ENCODE peak calls at places on chromosomes 6 and 20, in nine cellular contexts. A is heart left ventricle, X is uterus, B is adipocyte, Q is pancreas, H is foreskin fibroblast, Z is astrocyte of the cerebellum, M is esophagus muscularis mucosa, W is retinal pigment epithelial cell. P is an unnamed sample.

GRCh38 chr6:98526465-98526864 is 307.9 kb upstream of the POU3F2 start:
- DNase-seq in A (no peak), X (no peak), B (no peak), Q (no peak), H (no peak), Z (no peak), M (no peak), W (no peak), P (no peak)

GRCh38 chr20:1185316-1185741 is 548 bp upstream of the TMEM74B start:
- DNase-seq in A (no peak), X (no peak), B (peak; percentile 14), Q (no peak), H (peak; percentile 13), Z (no peak), M (no peak), W (no peak), P (no peak)

GRCh38 chr6:32462609-32463008 is 22.9 kb downstream of the HLA-DRA start:
- DNase-seq in A (no peak), X (no peak), B (peak; percentile 5), Q (no peak), H (peak; percentile 6), Z (no peak), M (no peak), W (no peak), P (no peak)

GRCh38 chr6:169252805-169253189 is 849 bp downstream of the THBS2 start:
- DNase-seq in A (no peak), X (no peak), B (peak; percentile 59), Q (no peak), H (peak; percentile 58), Z (peak; percentile 8), M (no peak), W (peak; percentile 39), P (no peak)

GRCh38 chr6:157860505-157860991 is 37.5 kb downstream of the SNX9 start:
- DNase-seq in A (no peak), X (no peak), B (peak; percentile 46), Q (no peak), H (no peak), Z (no peak), M (no peak), W (no peak), P (no peak)

GRCh38 chr6:163994566-163994965 is 580.0 kb downstream of the QKI start:
- DNase-seq in A (no peak), X (no peak), B (no peak), Q (no peak), H (no peak), Z (no peak), M (peak; percentile 89), W (no peak), P (no peak)

GRCh38 chr6:132122871-132123270 is 171.7 kb upstream of the CCN2 start:
- DNase-seq in A (no peak), X (no peak), B (peak; percentile 49), Q (no peak), H (no peak), Z (peak; percentile 100), M (no peak), W (peak; percentile 94), P (no peak)

GRCh38 chr6:107618672-107619071 is 128.8 kb downstream of the SOBP start:
- DNase-seq in A (no peak), X (no peak), B (no peak), Q (no peak), H (no peak), Z (no peak), M (no peak), W (no peak), P (no peak)

GRCh38 chr6:90859056-90859455 is 272.2 kb upstream of the MAP3K7 start:
- DNase-seq in A (no peak), X (no peak), B (no peak), Q (no peak), H (no peak), Z (no peak), M (no peak), W (no peak), P (no peak)

GRCh38 chr6:161031721-161032495 is 40.3 kb downstream of the MAP3K4 start:
- DNase-seq in A (no peak), X (no peak), B (peak; percentile 57), Q (no peak), H (peak; percentile 82), Z (peak; percentile 53), M (no peak), W (peak; percentile 51), P (no peak)

GRCh38 chr6:142850653-142851434 is 94.1 kb downstream of the HIVEP2 start:
- DNase-seq in A (no peak), X (no peak), B (peak; percentile 45), Q (no peak), H (peak; percentile 44), Z (no peak), M (no peak), W (no peak), P (no peak)

GRCh38 chr6:39499053-39499452 is 176.6 kb upstream of the KCNK16 start:
- DNase-seq in A (no peak), X (no peak), B (no peak), Q (no peak), H (no peak), Z (no peak), M (no peak), W (no peak), P (no peak)

GRCh38 chr20:34448517-34448916 is 67.7 kb upstream of the DYNLRB1 start:
- DNase-seq in A (no peak), X (no peak), B (no peak), Q (no peak), H (no peak), Z (no peak), M (no peak), W (no peak), P (no peak)

GRCh38 chr6:11632231-11632630 is 94.7 kb downstream of the TMEM170B start:
- DNase-seq in A (no peak), X (no peak), B (peak; percentile 44), Q (no peak), H (peak; percentile 35), Z (no peak), M (no peak), W (peak; percentile 58), P (no peak)

GRCh38 chr6:144006731-144007454 is 1.2 kb downstream of the PLAGL1 start:
- DNase-seq in A (peak; percentile 28), X (peak; percentile 22), B (peak; percentile 63), Q (peak; percentile 3), H (peak; percentile 64), Z (peak; percentile 12), M (no peak), W (no peak), P (peak; percentile 15)
- H3K4me3 ChIP-seq in A (peak overlapping the region; percentile 57), X (peak overlapping the region; percentile 71), B (peak overlapping the region; percentile 90), Q (peak overlapping the region; percentile 52), H (peak overlapping the region; percentile 52), Z (peak overlapping the region; percentile 58), M (peak overlapping the region; percentile 68), W (peak overlapping the region; percentile 49), P (peak overlapping the region; percentile 61)

DNA sequence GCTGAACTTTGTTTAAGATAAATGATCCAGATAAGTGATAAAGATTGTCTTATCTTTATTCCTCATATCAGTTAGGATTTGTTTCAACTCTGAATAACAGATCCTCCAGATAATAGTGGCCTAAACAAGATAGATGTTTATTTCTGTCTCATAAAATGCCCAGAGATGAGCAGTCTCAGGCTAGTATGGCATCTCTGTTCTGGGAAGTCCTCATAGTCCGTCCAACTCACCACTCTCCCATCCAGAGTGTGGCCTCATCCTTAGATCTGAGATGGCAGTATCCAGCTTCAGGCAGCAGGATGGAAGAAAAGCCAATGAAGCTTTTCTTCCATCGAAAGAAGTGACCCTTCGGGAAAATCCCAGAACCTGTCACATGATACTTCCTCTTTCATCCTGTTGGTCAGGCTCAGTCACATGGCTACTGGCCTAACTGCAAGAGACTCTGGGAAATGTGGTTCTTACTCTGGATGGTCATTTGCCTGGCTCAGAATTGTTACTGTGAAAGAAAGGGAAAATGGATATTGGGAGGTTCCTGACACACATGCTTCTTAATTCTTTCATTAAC is 29.4 kb upstream of the TAGAP start:
- DNase-seq in A (no peak), X (no peak), B (peak; percentile 68), Q (no peak), H (peak; percentile 45), Z (peak; percentile 9), M (no peak), W (no peak), P (no peak)
- H3K4me3 ChIP-seq in A (no peak overlapping the region), X (no peak overlapping the region), B (peak overlapping the region; percentile 51), Q (no peak overlapping the region), H (no peak overlapping the region), Z (peak overlapping the region; percentile 17), M (no peak overlapping the region), W (peak overlapping the region; percentile 23), P (no peak overlapping the region)

GRCh38 chr20:18497603-18498002 is 578 bp upstream of the RBBP9 start:
- DNase-seq in A (no peak), X (no peak), B (no peak), Q (no peak), H (no peak), Z (no peak), M (no peak), W (no peak), P (no peak)
- H3K4me3 ChIP-seq in A (no peak overlapping the region), X (no peak overlapping the region), B (peak overlapping the region; percentile 100), Q (peak overlapping the region; percentile 65), H (no peak overlapping the region), Z (no peak overlapping the region), M (peak overlapping the region; percentile 77), W (no peak overlapping the region), P (no peak overlapping the region)

GRCh38 chr6:26249709-26249958 is 115.4 kb upstream of the BTN3A2 start:
- DNase-seq in A (no peak), X (no peak), B (no peak), Q (no peak), H (no peak), Z (no peak), M (no peak), W (no peak), P (no peak)
- H3K4me3 ChIP-seq in A (peak overlapping the region; percentile 49), X (peak overlapping the region; percentile 30), B (peak overlapping the region; percentile 85), Q (no peak overlapping the region), H (peak overlapping the region; percentile 57), Z (peak overlapping the region; percentile 72), M (peak overlapping the region; percentile 45), W (peak overlapping the region; percentile 80), P (peak overlapping the region; percentile 35)

GRCh38 chr6:31308845-31309175 is 36.9 kb upstream of the HLA-C start:
- DNase-seq in A (no peak), X (no peak), B (no peak), Q (no peak), H (no peak), Z (no peak), M (no peak), W (no peak), P (no peak)
- H3K4me3 ChIP-seq in A (peak overlapping the region; percentile 40), X (no peak overlapping the region), B (no peak overlapping the region), Q (peak overlapping the region; percentile 42), H (no peak overlapping the region), Z (no peak overlapping the region), M (peak overlapping the region; percentile 47), W (no peak overlapping the region), P (no peak overlapping the region)

GRCh38 chr6:170405311-170405975 is 98.9 kb downstream of the FAM120B start:
- DNase-seq in A (no peak), X (no peak), B (peak; percentile 92), Q (no peak), H (peak; percentile 96), Z (peak; percentile 94), M (no peak), W (peak; percentile 80), P (no peak)
- H3K4me3 ChIP-seq in A (no peak overlapping the region), X (no peak overlapping the region), B (no peak overlapping the region), Q (no peak overlapping the region), H (no peak overlapping the region), Z (no peak overlapping the region), M (no peak overlapping the region), W (no peak overlapping the region), P (no peak overlapping the region)

DNA sequence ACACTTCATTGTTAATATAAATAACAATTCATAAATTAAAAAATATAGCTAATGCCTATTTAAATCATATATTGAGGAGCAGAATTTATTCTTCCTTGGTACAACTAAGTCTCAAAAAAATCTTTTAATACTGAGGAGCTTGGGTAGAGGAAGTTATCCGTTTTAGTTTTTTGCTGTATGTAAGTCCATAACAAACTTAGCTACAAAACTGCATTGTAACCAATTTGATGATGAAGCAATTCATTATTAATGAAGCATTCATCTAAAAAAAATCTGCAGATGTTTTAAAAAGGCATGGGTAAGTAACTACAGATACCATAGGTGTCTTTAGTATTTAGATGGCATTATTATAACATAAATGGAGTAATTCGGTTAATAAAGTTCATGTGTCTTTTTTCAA is 1.3 kb downstream of the KHDRBS2 start:
- DNase-seq in A (no peak), X (no peak), B (no peak), Q (no peak), H (no peak), Z (no peak), M (no peak), W (no peak), P (no peak)
- H3K4me3 ChIP-seq in A (no peak overlapping the region), X (no peak overlapping the region), B (no peak overlapping the region), Q (no peak overlapping the region), H (no peak overlapping the region), Z (no peak overlapping the region), M (no peak overlapping the region), W (no peak overlapping the region), P (no peak overlapping the region)